ENCODE peak calls at places on chromosomes 2 and 18, in eight cellular contexts. T, Y, L, R, J, U, D and C are unnamed samples.

GRCh38 chr2:180742809-180743208 is 237.6 kb upstream of the UBE2E3 start:
- DNase-seq in J (no peak), L (no peak), U (no peak), D (peak; percentile 93), T (no peak), Y (no peak), R (no peak), C (no peak)

GRCh38 chr18:9905401-9905922 is 8.4 kb upstream of the VAPA start:
- DNase-seq in R (peak; percentile 29), U (no peak), J (no peak), L (no peak), D (peak; percentile 58), Y (no peak), T (no peak), C (no peak)

GRCh38 chr18:26655010-26655613 is 106.8 kb upstream of the KCTD1 start:
- DNase-seq in D (no peak), J (no peak), R (peak; percentile 7), Y (no peak), L (no peak), T (no peak), U (no peak), C (peak; percentile 9)

GRCh38 chr18:22253676-22254075 is 84.3 kb downstream of the GATA6 start:
- DNase-seq in D (no peak), J (no peak), U (no peak), Y (no peak), T (no peak), R (no peak), L (no peak), C (no peak)

GRCh38 chr2:162091325-162092007 is 17.5 kb upstream of the DPP4 start:
- DNase-seq in D (peak; percentile 46), J (no peak), R (no peak), L (no peak), T (no peak), U (peak; percentile 65), Y (no peak), C (no peak)

GRCh38 chr2:234949762-234950434 is 1.9 kb upstream of the SH3BP4 start:
- DNase-seq in J (no peak), U (no peak), R (peak; percentile 99), T (no peak), Y (no peak), L (no peak), D (peak; percentile 96), C (no peak)

GRCh38 chr2:239285071-239285931 is 115.5 kb downstream of the HDAC4 start:
- DNase-seq in U (peak; percentile 34), J (peak; percentile 10), R (no peak), T (no peak), L (peak; percentile 53), D (no peak), Y (no peak), C (no peak)

GRCh38 chr2:44680983-44681481 is 260.5 kb upstream of the SIX3 start:
- DNase-seq in U (no peak), D (no peak), Y (no peak), L (no peak), R (no peak), J (no peak), T (no peak), C (no peak)

GRCh38 chr2:241197947-241198346 is 9.5 kb downstream of the ANO7 start:
- DNase-seq in T (no peak), J (no peak), R (no peak), L (peak; percentile 27), Y (no peak), D (no peak), U (no peak), C (no peak)

GRCh38 chr2:178208817-178209216 is 14.5 kb downstream of the OSBPL6 start:
- DNase-seq in R (no peak), T (no peak), U (no peak), L (no peak), J (no peak), D (peak; percentile 16), Y (no peak), C (no peak)

GRCh38 chr2:59182249-59182648 is 941.1 kb upstream of the FANCL start:
- DNase-seq in L (no peak), Y (no peak), D (no peak), J (no peak), R (peak; percentile 31), U (no peak), T (no peak), C (peak; percentile 6)

GRCh38 chr18:9849407-9849961 is 36.3 kb upstream of the TXNDC2 start:
- DNase-seq in T (no peak), Y (no peak), L (peak; percentile 90), J (no peak), R (no peak), D (no peak), U (peak; percentile 50), C (no peak)

GRCh38 chr2:1817256-1818127 is 73.2 kb upstream of the PXDN start:
- DNase-seq in T (peak; percentile 45), Y (peak; percentile 43), R (peak; percentile 99), L (peak; percentile 95), J (peak; percentile 85), D (peak; percentile 80), U (peak; percentile 79), C (peak; percentile 66)

GRCh38 chr2:182366625-182367024 is 60.2 kb downstream of the PDE1A start:
- DNase-seq in U (no peak), D (no peak), R (peak; percentile 94), J (no peak), L (peak; percentile 39), T (no peak), Y (no peak), C (no peak)

GRCh38 chr2:238274152-238274865 is 14.1 kb downstream of the PER2 start:
- DNase-seq in R (no peak), T (no peak), Y (no peak), L (peak; percentile 40), U (peak; percentile 47), D (no peak), J (no peak), C (no peak)

GRCh38 chr2:238280083-238280816 is 8.2 kb downstream of the PER2 start:
- DNase-seq in U (peak; percentile 40), D (no peak), T (no peak), Y (no peak), J (no peak), R (no peak), L (peak; percentile 28), C (no peak)

GRCh38 chr2:238278626-238279323 is 9.6 kb downstream of the PER2 start:
- DNase-seq in D (no peak), R (no peak), T (no peak), J (peak; percentile 7), L (peak; percentile 36), U (no peak), Y (no peak), C (no peak)

GRCh38 chr2:238279324-238279682 is 9.1 kb downstream of the PER2 start:
- DNase-seq in J (no peak), Y (no peak), D (no peak), T (no peak), L (peak; percentile 35), U (no peak), R (no peak), C (no peak)

DNA sequence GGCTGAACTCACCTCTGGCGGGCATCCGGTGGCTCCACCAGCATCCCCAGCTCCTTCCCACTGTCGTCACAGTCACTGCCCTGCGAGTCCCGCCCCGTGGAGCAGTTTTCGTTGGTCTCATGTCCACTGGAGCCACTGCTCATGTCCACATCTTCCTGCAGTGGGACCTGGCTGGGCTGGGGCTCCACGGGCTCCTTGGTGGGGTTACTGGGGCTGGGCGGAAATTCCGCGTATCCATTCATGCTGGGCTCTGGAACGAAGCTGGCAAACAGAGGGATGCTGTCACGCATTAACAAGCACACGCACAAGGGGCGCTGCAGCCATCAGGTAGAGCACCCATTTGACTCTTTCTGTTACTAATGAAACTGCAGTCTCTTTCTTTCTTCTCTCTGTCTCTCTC is 10.7 kb downstream of the PER2 start:
- DNase-seq in R (no peak), J (peak; percentile 10), L (peak; percentile 46), U (no peak), T (no peak), D (no peak), Y (no peak), C (no peak)
- TF ChIP-seq CTCF in R (no peak), J (peak; percentile 22), L (no peak), U (no peak), T (no peak), D (no peak), Y (no peak), C (peak; percentile 16)

GRCh38 chr2:219688560-219689445 is 61.4 kb downstream of the SLC4A3 start:
- DNase-seq in D (peak; percentile 94), Y (no peak), U (no peak), T (no peak), R (peak; percentile 98), J (no peak), L (no peak), C (no peak)

GRCh38 chr2:219687882-219688559 is 60.6 kb downstream of the SLC4A3 start:
- DNase-seq in T (no peak), U (no peak), Y (no peak), J (no peak), R (no peak), D (peak; percentile 90), L (no peak), C (no peak)

GRCh38 chr2:219681301-219682290 is 54.2 kb downstream of the SLC4A3 start:
- DNase-seq in Y (no peak), L (no peak), R (peak; percentile 54), U (no peak), J (no peak), D (peak; percentile 47), T (no peak), C (no peak)

GRCh38 chr2:219687266-219687665 is 59.8 kb downstream of the SLC4A3 start:
- DNase-seq in D (no peak), R (peak; percentile 72), T (no peak), J (no peak), U (no peak), Y (no peak), L (no peak), C (no peak)

GRCh38 chr2:219684721-219685689 is 57.6 kb downstream of the SLC4A3 start:
- DNase-seq in J (peak; percentile 74), L (peak; percentile 85), U (peak; percentile 75), R (peak; percentile 81), Y (peak; percentile 28), T (peak; percentile 29), D (peak; percentile 97), C (no peak)
- TF ChIP-seq CTCF in J (no peak), L (no peak), U (no peak), R (peak; percentile 25), Y (no peak), T (no peak), D (no peak), C (no peak)

DNA sequence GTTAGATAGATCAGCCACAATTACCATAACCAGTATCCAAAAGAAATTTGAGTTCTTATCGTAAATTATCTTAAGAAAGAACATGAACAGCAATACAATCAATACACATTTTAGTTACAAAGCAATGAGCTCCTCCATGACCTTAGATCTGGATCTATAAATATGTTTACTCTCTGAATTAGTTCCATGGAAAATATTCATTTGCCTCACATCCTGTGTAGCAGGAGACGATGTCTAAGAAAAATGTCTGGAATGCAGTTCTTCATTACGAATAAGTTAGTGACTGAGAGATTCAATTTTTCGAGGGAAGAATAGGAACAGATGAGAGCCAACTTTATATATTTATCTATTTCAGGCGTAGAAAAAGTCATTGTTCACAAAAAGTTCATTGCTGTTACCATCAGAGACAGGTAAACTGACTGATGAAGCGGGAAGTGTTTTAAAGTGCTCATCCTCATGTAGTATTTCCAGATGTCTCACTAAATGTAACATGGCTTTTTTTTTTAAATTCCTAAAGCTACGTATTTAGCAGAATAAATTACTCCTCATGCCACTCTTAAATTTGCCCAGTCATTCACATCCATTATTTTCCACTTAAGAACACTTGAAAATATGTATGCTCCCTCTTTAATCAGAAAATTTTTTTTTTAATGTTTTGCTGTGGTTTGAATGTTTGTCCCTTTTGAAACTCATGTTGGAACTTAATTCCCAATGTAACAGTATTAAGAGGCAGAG is 106.5 kb upstream of the SCN1A start:
- DNase-seq in Y (no peak), J (no peak), L (no peak), U (no peak), R (peak; percentile 80), T (no peak), D (peak; percentile 44), C (no peak)
- TF ChIP-seq CTCF in Y (no peak), J (no peak), L (no peak), U (no peak), R (no peak), T (no peak), D (no peak), C (no peak)

GRCh38 chr2:194870974-194871535 is 786.0 kb upstream of the SLC39A10 start:
- DNase-seq in D (no peak), J (no peak), Y (no peak), T (no peak), L (no peak), R (no peak), U (no peak), C (no peak)
- TF ChIP-seq CTCF in D (no peak), J (no peak), Y (no peak), T (no peak), L (no peak), R (no peak), U (no peak), C (no peak)